ENCODE peak calls at places on chromosome 12, in seven cellular contexts. One of them, this sample, is unnamed.

GRCh38 chr12:132284071-132284492 is 45.3 kb downstream of the GALNT9 start:
- DNase-seq in endothelial cell of umbilical vein: peak; percentile 15
- DNase-seq in dorsolateral prefrontal cortex: peak; percentile 57
- DNase-seq in stomach: no peak
- DNase-seq in kidney: peak; percentile 71
- DNase-seq in sigmoid colon: no peak
- DNase-seq in tibial artery: no peak
- DNase-seq in this sample: peak; percentile 13

GRCh38 chr12:12087693-12088034 is 16.9 kb downstream of the BCL2L14 start:
- DNase-seq in endothelial cell of umbilical vein: no peak
- DNase-seq in dorsolateral prefrontal cortex: no peak
- DNase-seq in stomach: no peak
- DNase-seq in kidney: no peak
- DNase-seq in sigmoid colon: no peak
- DNase-seq in tibial artery: no peak
- DNase-seq in this sample: no peak

GRCh38 chr12:50806176-50806575 is 36.5 kb upstream of the TMPRSS12 start:
- DNase-seq in endothelial cell of umbilical vein: no peak
- DNase-seq in dorsolateral prefrontal cortex: no peak
- DNase-seq in stomach: no peak
- DNase-seq in kidney: no peak
- DNase-seq in sigmoid colon: no peak
- DNase-seq in tibial artery: no peak
- DNase-seq in this sample: no peak

GRCh38 chr12:11978985-11979384 is 91.8 kb upstream of the BCL2L14 start:
- DNase-seq in endothelial cell of umbilical vein: no peak
- DNase-seq in dorsolateral prefrontal cortex: no peak
- DNase-seq in stomach: no peak
- DNase-seq in kidney: no peak
- DNase-seq in sigmoid colon: no peak
- DNase-seq in tibial artery: no peak
- DNase-seq in this sample: peak; percentile 39

GRCh38 chr12:12010277-12011031 is 60.3 kb upstream of the BCL2L14 start:
- DNase-seq in endothelial cell of umbilical vein: no peak
- DNase-seq in dorsolateral prefrontal cortex: peak; percentile 52
- DNase-seq in stomach: no peak
- DNase-seq in kidney: no peak
- DNase-seq in sigmoid colon: peak; percentile 82
- DNase-seq in tibial artery: peak; percentile 71
- DNase-seq in this sample: no peak

GRCh38 chr12:27284751-27285150 is 40.7 kb downstream of the STK38L start:
- DNase-seq in endothelial cell of umbilical vein: peak; percentile 92
- DNase-seq in dorsolateral prefrontal cortex: no peak
- DNase-seq in stomach: no peak
- DNase-seq in kidney: no peak
- DNase-seq in sigmoid colon: no peak
- DNase-seq in tibial artery: no peak
- DNase-seq in this sample: no peak

GRCh38 chr12:16346931-16347330 is 514 bp upstream of the MGST1 start:
- DNase-seq in endothelial cell of umbilical vein: no peak
- DNase-seq in dorsolateral prefrontal cortex: no peak
- DNase-seq in stomach: no peak
- DNase-seq in kidney: no peak
- DNase-seq in sigmoid colon: no peak
- DNase-seq in tibial artery: no peak
- DNase-seq in this sample: no peak

GRCh38 chr12:124470806-124471205 is 96.6 kb downstream of the NCOR2 start:
- DNase-seq in endothelial cell of umbilical vein: no peak
- DNase-seq in dorsolateral prefrontal cortex: no peak
- DNase-seq in stomach: no peak
- DNase-seq in kidney: peak; percentile 56
- DNase-seq in sigmoid colon: no peak
- DNase-seq in tibial artery: no peak
- DNase-seq in this sample: no peak

GRCh38 chr12:97306121-97306520 is 156.5 kb upstream of the RMST start:
- DNase-seq in endothelial cell of umbilical vein: peak; percentile 18
- DNase-seq in dorsolateral prefrontal cortex: no peak
- DNase-seq in stomach: no peak
- DNase-seq in kidney: no peak
- DNase-seq in sigmoid colon: no peak
- DNase-seq in tibial artery: no peak
- DNase-seq in this sample: no peak

GRCh38 chr12:114311966-114312365 is 94.0 kb downstream of the TBX5 start:
- DNase-seq in endothelial cell of umbilical vein: no peak
- DNase-seq in dorsolateral prefrontal cortex: no peak
- DNase-seq in stomach: no peak
- DNase-seq in kidney: no peak
- DNase-seq in sigmoid colon: no peak
- DNase-seq in tibial artery: no peak
- DNase-seq in this sample: no peak

GRCh38 chr12:10033783-10034381 is 3.4 kb downstream of the CLEC9A start:
- DNase-seq in endothelial cell of umbilical vein: peak; percentile 75
- DNase-seq in dorsolateral prefrontal cortex: no peak
- DNase-seq in stomach: no peak
- DNase-seq in kidney: no peak
- DNase-seq in sigmoid colon: no peak
- DNase-seq in tibial artery: no peak
- DNase-seq in this sample: peak; percentile 5

GRCh38 chr12:112749081-112749480 is 42.5 kb upstream of the RPH3A start:
- DNase-seq in endothelial cell of umbilical vein: no peak
- DNase-seq in dorsolateral prefrontal cortex: no peak
- DNase-seq in stomach: no peak
- DNase-seq in kidney: no peak
- DNase-seq in sigmoid colon: no peak
- DNase-seq in tibial artery: no peak
- DNase-seq in this sample: no peak

GRCh38 chr12:64800640-64801039 is 23.8 kb upstream of the TBC1D30 start:
- DNase-seq in endothelial cell of umbilical vein: no peak
- DNase-seq in dorsolateral prefrontal cortex: no peak
- DNase-seq in stomach: no peak
- DNase-seq in kidney: no peak
- DNase-seq in sigmoid colon: no peak
- DNase-seq in tibial artery: no peak
- DNase-seq in this sample: no peak

GRCh38 chr12:50242751-50243191 is 40.5 kb downstream of the LIMA1 start:
- DNase-seq in endothelial cell of umbilical vein: no peak
- DNase-seq in dorsolateral prefrontal cortex: no peak
- DNase-seq in stomach: no peak
- DNase-seq in kidney: no peak
- DNase-seq in sigmoid colon: no peak
- DNase-seq in tibial artery: no peak
- DNase-seq in this sample: no peak

GRCh38 chr12:1791104-1791927 is 29.0 kb upstream of the LRTM2 start:
- DNase-seq in endothelial cell of umbilical vein: peak; percentile 74
- DNase-seq in dorsolateral prefrontal cortex: no peak
- DNase-seq in stomach: peak; percentile 77
- DNase-seq in kidney: peak; percentile 77
- DNase-seq in sigmoid colon: peak; percentile 85
- DNase-seq in tibial artery: peak; percentile 66
- DNase-seq in this sample: peak; percentile 59
- H3K27ac ChIP-seq in endothelial cell of umbilical vein: no peak overlapping the region
- H3K27ac ChIP-seq in dorsolateral prefrontal cortex: peak overlapping the region; percentile 77
- H3K27ac ChIP-seq in stomach: no peak overlapping the region
- H3K27ac ChIP-seq in kidney: no peak overlapping the region
- H3K27ac ChIP-seq in sigmoid colon: no peak overlapping the region
- H3K27ac ChIP-seq in tibial artery: no peak overlapping the region
- H3K27ac ChIP-seq in this sample: no peak overlapping the region

DNA sequence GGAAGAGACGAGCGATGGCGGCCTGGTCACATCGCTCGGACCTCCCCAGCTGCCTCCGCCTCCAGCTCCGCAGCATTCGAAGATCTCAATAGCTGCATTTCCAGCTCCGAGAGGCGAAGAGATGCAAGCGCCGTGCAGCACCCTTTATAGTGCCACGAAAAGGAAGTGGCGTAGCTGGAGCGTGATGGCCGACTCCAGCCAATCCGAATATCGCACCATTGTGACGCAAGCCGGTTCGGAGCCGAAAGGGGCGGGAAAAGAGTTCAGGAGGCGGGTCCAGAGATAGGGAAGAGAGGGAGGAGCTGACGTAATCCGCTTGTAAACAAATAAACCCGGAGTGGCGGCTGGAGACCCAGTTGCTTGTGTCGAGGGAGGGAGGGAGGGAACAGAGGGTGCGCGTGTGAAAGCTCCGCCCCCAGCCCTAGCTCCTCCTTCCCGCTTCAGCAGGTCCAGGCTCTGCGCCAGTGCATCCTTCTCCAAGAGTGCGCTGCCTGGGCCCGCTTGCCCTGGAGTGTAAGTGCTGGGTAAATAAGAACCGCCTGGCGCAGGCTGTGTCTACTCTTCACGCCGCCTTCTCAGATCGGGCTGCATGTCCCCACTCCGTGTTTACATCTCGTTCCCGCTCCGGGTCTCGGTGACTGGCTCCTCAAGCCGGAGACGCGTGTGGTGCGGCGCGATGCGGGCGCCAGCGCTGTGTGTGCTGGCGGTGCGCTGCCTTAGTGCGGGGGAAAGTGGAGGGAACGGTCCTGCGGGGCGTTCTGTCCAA is at the start of gene BTG1:
- DNase-seq in endothelial cell of umbilical vein: peak; percentile 100
- DNase-seq in dorsolateral prefrontal cortex: peak; percentile 100
- DNase-seq in stomach: peak; percentile 99
- DNase-seq in kidney: peak; percentile 100
- DNase-seq in sigmoid colon: peak; percentile 100
- DNase-seq in tibial artery: peak; percentile 98
- DNase-seq in this sample: peak; percentile 99
- TF ChIP-seq CTCF in endothelial cell of umbilical vein: peak; percentile 1
- TF ChIP-seq CTCF in dorsolateral prefrontal cortex: peak; percentile 7
- TF ChIP-seq CTCF in stomach: peak; percentile 15
- TF ChIP-seq CTCF in kidney: no peak
- TF ChIP-seq CTCF in sigmoid colon: no peak
- TF ChIP-seq CTCF in tibial artery: peak; percentile 18
- TF ChIP-seq CTCF in this sample: no peak

DNA sequence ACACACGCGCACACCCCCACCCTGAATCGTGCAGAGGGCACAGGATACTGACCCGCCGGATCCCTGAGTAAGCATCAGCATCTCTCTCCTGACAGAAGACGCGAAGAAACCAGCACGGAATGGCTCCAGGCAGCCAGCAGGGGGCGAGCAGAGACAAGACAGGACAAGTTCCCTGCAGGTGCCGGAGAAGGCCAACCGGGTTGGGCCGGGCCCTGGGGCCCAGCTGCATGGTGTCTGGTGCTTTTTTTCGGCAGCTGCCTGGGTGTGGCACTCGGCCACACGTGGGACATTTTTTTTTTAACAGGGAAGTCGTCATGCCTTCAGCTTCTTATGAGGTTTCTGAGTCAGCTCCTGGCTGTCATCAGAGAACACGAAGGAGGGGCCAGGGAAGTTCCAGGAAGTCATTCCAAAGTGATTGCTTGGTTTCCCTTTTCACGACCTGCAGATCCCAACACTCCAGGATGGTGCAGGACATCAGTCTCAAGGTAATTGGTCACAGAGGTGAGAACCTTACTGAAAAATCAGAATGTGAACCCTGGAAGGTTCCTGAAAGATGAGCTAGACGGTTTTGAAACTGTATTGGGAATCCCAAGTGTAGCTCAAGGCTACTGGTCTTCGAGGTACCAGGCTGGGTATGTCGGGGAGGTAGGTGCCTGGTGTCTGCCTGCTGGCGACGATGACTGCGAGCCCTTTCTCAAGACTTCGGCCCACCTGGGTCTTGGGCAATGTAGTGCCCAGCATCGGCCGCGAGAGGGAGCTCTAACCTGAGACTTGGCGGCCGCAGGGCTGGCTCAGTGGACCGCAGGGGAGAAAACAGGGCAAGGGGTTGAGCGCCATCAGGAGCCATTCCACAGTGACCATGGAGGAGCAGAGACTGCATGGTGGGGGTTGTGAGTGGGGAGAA is 190.8 kb upstream of the PRMT8 start:
- DNase-seq in endothelial cell of umbilical vein: peak; percentile 79
- DNase-seq in dorsolateral prefrontal cortex: peak; percentile 92
- DNase-seq in stomach: peak; percentile 90
- DNase-seq in kidney: peak; percentile 96
- DNase-seq in sigmoid colon: peak; percentile 95
- DNase-seq in tibial artery: peak; percentile 80
- DNase-seq in this sample: peak; percentile 88
- H3K27ac ChIP-seq in endothelial cell of umbilical vein: peak overlapping the region; percentile 48
- H3K27ac ChIP-seq in dorsolateral prefrontal cortex: no peak overlapping the region
- H3K27ac ChIP-seq in stomach: peak overlapping the region; percentile 68
- H3K27ac ChIP-seq in kidney: no peak overlapping the region
- H3K27ac ChIP-seq in sigmoid colon: no peak overlapping the region
- H3K27ac ChIP-seq in tibial artery: no peak overlapping the region
- H3K27ac ChIP-seq in this sample: peak overlapping the region; percentile 90

GRCh38 chr12:73057428-73057827 is 785.3 kb downstream of the TRHDE start:
- DNase-seq in endothelial cell of umbilical vein: no peak
- DNase-seq in dorsolateral prefrontal cortex: no peak
- DNase-seq in stomach: no peak
- DNase-seq in kidney: peak; percentile 39
- DNase-seq in sigmoid colon: no peak
- DNase-seq in tibial artery: no peak
- DNase-seq in this sample: no peak
- TF ChIP-seq CTCF in endothelial cell of umbilical vein: no peak
- TF ChIP-seq CTCF in dorsolateral prefrontal cortex: no peak
- TF ChIP-seq CTCF in stomach: no peak
- TF ChIP-seq CTCF in kidney: no peak
- TF ChIP-seq CTCF in sigmoid colon: no peak
- TF ChIP-seq CTCF in tibial artery: no peak
- TF ChIP-seq CTCF in this sample: no peak

GRCh38 chr12:110344657-110345056 is 58.9 kb downstream of the ANAPC7 start:
- DNase-seq in endothelial cell of umbilical vein: no peak
- DNase-seq in dorsolateral prefrontal cortex: no peak
- DNase-seq in stomach: no peak
- DNase-seq in kidney: no peak
- DNase-seq in sigmoid colon: no peak
- DNase-seq in tibial artery: no peak
- DNase-seq in this sample: no peak
- H3K27ac ChIP-seq in endothelial cell of umbilical vein: no peak overlapping the region
- H3K27ac ChIP-seq in dorsolateral prefrontal cortex: no peak overlapping the region
- H3K27ac ChIP-seq in stomach: no peak overlapping the region
- H3K27ac ChIP-seq in kidney: no peak overlapping the region
- H3K27ac ChIP-seq in sigmoid colon: no peak overlapping the region
- H3K27ac ChIP-seq in tibial artery: no peak overlapping the region
- H3K27ac ChIP-seq in this sample: peak overlapping the region; percentile 62

GRCh38 chr12:21475552-21475951 is 25.9 kb downstream of the RECQL start:
- DNase-seq in endothelial cell of umbilical vein: no peak
- DNase-seq in dorsolateral prefrontal cortex: no peak
- DNase-seq in stomach: no peak
- DNase-seq in kidney: no peak
- DNase-seq in sigmoid colon: no peak
- DNase-seq in tibial artery: no peak
- DNase-seq in this sample: no peak

GRCh38 chr12:21476949-21477348 is 24.5 kb downstream of the RECQL start:
- DNase-seq in endothelial cell of umbilical vein: peak; percentile 48
- DNase-seq in dorsolateral prefrontal cortex: no peak
- DNase-seq in stomach: no peak
- DNase-seq in kidney: no peak
- DNase-seq in sigmoid colon: no peak
- DNase-seq in tibial artery: no peak
- DNase-seq in this sample: peak; percentile 4

GRCh38 chr12:21472197-21472596 is 29.2 kb downstream of the RECQL start:
- DNase-seq in endothelial cell of umbilical vein: no peak
- DNase-seq in dorsolateral prefrontal cortex: no peak
- DNase-seq in stomach: no peak
- DNase-seq in kidney: no peak
- DNase-seq in sigmoid colon: no peak
- DNase-seq in tibial artery: no peak
- DNase-seq in this sample: no peak

DNA sequence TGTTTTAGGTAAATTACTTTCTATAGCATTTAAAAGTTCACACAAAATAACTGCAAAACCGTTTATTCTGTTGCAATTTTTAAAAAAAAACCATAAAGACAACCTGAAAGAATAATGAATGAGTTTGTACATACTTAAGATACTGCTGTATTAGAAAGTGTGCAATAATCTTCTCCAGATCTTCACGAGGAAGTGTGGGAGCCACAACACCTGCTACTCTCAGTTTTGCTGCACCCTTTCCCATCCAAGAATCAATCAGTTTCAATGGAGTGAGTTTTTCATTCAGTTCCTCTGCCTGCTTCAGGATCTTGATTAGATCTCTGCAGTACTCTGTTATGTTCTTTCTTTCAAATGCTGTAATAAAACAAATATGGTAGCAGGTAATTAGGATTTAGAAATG is 30.1 kb downstream of the RECQL start:
- DNase-seq in endothelial cell of umbilical vein: no peak
- DNase-seq in dorsolateral prefrontal cortex: no peak
- DNase-seq in stomach: no peak
- DNase-seq in kidney: no peak
- DNase-seq in sigmoid colon: no peak
- DNase-seq in tibial artery: no peak
- DNase-seq in this sample: no peak
- TF ChIP-seq CTCF in endothelial cell of umbilical vein: no peak
- TF ChIP-seq CTCF in dorsolateral prefrontal cortex: no peak
- TF ChIP-seq CTCF in stomach: no peak
- TF ChIP-seq CTCF in kidney: no peak
- TF ChIP-seq CTCF in sigmoid colon: no peak
- TF ChIP-seq CTCF in tibial artery: no peak
- TF ChIP-seq CTCF in this sample: no peak

This sample was measured in RWPE1.